ENCODE peak calls at places on chromosomes 2 and 18, in five cellular contexts. F, L, S, W and Z are unnamed samples.

GRCh38 chr18:49074505-49074904 is 123.7 kb upstream of the SMAD7 start:
- DNase-seq in F (no peak), L (no peak), S (no peak), W (no peak), Z (no peak)

GRCh38 chr2:96527052-96527964 is 9.2 kb upstream of the ARID5A start:
- DNase-seq in F (no peak), L (peak), S (peak), W (no peak), Z (peak)

GRCh38 chr2:200377774-200378336 is 71.4 kb downstream of the SPATS2L start:
- DNase-seq in F (peak), L (no peak), S (peak), W (no peak), Z (no peak)

GRCh38 chr2:159998236-159998635 is 64.2 kb downstream of the PLA2R1 start:
- DNase-seq in F (no peak), L (no peak), S (no peak), W (no peak), Z (no peak)

GRCh38 chr2:26811261-26811660 is 25.4 kb downstream of the CENPA start:
- DNase-seq in F (no peak), L (no peak), S (no peak), W (no peak), Z (no peak)

GRCh38 chr2:120525056-120526046 is 179.4 kb downstream of the INHBB start:
- DNase-seq in F (no peak), L (peak), S (peak), W (no peak), Z (no peak)

GRCh38 chr2:170828533-170828916 is 11.8 kb downstream of the GAD1 start:
- DNase-seq in F (no peak), L (no peak), S (no peak), W (no peak), Z (no peak)

GRCh38 chr18:80200171-80200931 is 47.0 kb downstream of the PARD6G start:
- DNase-seq in F (no peak), L (no peak), S (no peak), W (no peak), Z (peak)

GRCh38 chr18:25459814-25460213 is 107.8 kb upstream of the ZNF521 start:
- DNase-seq in F (no peak), L (no peak), S (no peak), W (no peak), Z (no peak)

GRCh38 chr18:56565059-56565458 is 73.3 kb downstream of the TXNL1 start:
- DNase-seq in F (no peak), L (no peak), S (no peak), W (no peak), Z (no peak)

GRCh38 chr18:35841283-35841682 is 131.2 kb upstream of the RMP24 start:
- DNase-seq in F (no peak), L (no peak), S (no peak), W (no peak), Z (no peak)

GRCh38 chr2:109322111-109322510 is 193.1 kb downstream of the SH3RF3 start:
- DNase-seq in F (peak), L (no peak), S (no peak), W (peak), Z (peak)
- TF ChIP-seq EP300 in F (peak), L (peak), S (no peak), W (no peak), Z (peak)

GRCh38 chr2:207107120-207107519 is 58.6 kb downstream of the KLF7 start:
- DNase-seq in F (no peak), L (no peak), S (peak), W (no peak), Z (no peak)
- TF ChIP-seq POLR2AphosphoS5 in F (no peak), L (no peak), S (no peak), W (no peak), Z (no peak)

DNA sequence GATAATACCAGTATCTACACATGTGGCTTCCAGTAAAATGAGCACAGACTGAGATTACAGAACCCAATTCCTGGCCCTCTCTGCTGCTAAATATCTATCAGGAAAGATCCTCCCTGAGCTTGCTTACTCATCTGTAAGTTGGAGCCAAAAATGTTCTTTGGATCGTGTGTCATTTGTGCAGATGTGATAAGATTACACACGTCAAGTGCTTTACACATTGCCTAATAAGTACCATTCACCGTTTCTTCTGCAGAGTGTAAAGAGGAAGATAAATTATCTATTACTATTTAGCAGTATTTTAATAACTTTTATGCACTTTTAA is 23.2 kb upstream of the SLC20A1 start:
- DNase-seq in F (peak), L (no peak), S (no peak), W (no peak), Z (peak)
- TF ChIP-seq EP300 in F (no peak), L (no peak), S (peak), W (no peak), Z (no peak)

DNA sequence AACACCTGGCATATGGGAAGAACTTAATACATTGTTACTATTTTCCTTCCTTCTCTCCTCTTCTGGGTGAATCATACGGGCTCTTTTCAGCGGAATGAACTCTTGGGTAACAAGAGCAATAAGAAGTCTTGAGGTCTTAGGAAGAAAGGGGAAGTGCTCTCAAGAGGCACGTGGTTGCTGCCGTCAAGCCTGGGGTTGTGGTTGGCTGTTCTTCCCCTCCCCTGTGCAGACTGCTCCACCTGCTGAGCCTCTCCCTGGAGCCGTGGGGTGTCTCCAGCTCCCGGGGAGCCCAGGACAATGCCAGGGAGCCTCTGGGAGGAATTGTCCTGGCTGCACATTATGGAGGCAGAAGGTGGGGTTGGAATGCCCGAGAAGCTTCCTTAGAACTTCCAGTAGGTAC is 19.4 kb downstream of the TOGARAM2 start:
- DNase-seq in F (peak), L (no peak), S (no peak), W (no peak), Z (peak)
- TF ChIP-seq POLR2AphosphoS5 in F (no peak), L (no peak), S (no peak), W (no peak), Z (no peak)

DNA sequence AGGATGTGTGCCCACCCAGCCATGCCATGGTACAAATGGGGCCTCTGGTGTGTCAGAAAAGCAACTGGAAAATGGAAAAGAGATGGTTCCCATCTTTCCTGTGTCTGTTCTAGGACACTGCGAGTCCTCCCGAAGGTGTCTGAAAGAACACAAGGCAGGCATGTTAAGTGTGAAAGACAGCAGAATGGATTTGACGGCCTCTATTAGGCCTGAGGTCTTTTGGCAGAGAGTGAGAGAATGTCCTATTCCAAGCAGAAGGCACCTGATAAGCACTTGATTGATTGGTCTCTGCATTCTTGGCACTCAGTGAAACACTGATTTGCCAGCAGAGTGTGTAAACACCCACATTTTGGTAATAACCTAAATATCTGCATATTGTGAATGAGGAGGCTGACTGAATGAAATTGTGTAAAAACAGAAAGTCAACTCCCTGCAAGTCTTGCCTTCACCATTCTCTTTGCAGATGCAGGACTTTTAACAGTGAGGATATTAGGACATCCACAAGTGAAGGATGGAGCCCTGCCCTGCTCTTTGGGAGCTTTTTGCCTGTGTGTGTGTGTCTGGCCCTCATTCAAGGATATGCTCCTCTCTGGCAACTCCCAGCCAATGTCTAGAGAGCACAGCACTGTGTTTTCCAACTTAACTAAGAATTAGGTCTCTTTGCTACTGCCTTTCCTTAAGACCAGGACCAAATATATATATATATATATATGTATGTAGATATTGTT is 698.3 kb downstream of the NRXN1 start:
- DNase-seq in F (no peak), L (no peak), S (no peak), W (no peak), Z (no peak)
- TF ChIP-seq EP300 in F (no peak), L (no peak), S (no peak), W (no peak), Z (no peak)